ENCODE peak calls at places on chromosomes 2 and 18, in ten cellular contexts. Q is Calu3, Y is tibial nerve, K is AG10803, B is heart left ventricle, Z is fibroblast of pulmonary artery, O is stomach, M is fibroblast of the aortic adventitia, N is GM12878, F is fibroblast of mammary gland. U is an unnamed sample.

GRCh38 chr18:36589857-36590543 is 238.8 kb downstream of the TPGS2 start:
- DNase-seq in M (peak; percentile 6), O (no peak), F (peak; percentile 20), B (no peak), Q (no peak), Z (no peak), N (no peak), Y (no peak), K (peak; percentile 67), U (no peak)

GRCh38 chr2:187985923-187986322 is 305.8 kb upstream of the GULP1 start:
- DNase-seq in F (no peak), Z (peak; percentile 29), N (no peak), M (peak; percentile 53), Y (no peak), O (no peak), Q (no peak), B (no peak), K (no peak), U (no peak)

GRCh38 chr18:55509631-55510372 is 78.2 kb downstream of the TCF4 start:
- DNase-seq in K (peak; percentile 57), Y (no peak), O (no peak), Z (peak; percentile 84), M (peak; percentile 76), Q (no peak), B (peak; percentile 40), N (peak; percentile 17), F (peak; percentile 94), U (peak; percentile 46)

GRCh38 chr2:190859347-190860297 is 21.0 kb upstream of the GLS start:
- DNase-seq in Q (no peak), Y (no peak), B (no peak), F (no peak), N (no peak), Z (peak; percentile 47), M (peak; percentile 83), K (peak; percentile 89), O (no peak), U (peak; percentile 25)

GRCh38 chr2:217922101-217923006 is 80.4 kb downstream of the TNS1 start:
- DNase-seq in Q (no peak), M (no peak), K (peak; percentile 56), N (no peak), Z (peak; percentile 34), B (peak; percentile 65), Y (no peak), F (no peak), O (no peak), U (no peak)

GRCh38 chr2:177265834-177266817 is 1.6 kb upstream of the NFE2L2 start:
- DNase-seq in Q (no peak), N (no peak), B (no peak), F (no peak), Z (peak; percentile 83), O (no peak), Y (no peak), K (peak; percentile 58), M (peak; percentile 87), U (peak; percentile 48)

GRCh38 chr2:203610558-203610957 is 75.5 kb upstream of the RAPH1 start:
- DNase-seq in Q (no peak), B (no peak), O (no peak), Z (no peak), F (no peak), M (no peak), K (no peak), Y (no peak), N (no peak), U (no peak)

GRCh38 chr18:2906522-2907458 is 60.0 kb downstream of the EMILIN2 start:
- DNase-seq in N (no peak), M (no peak), Q (peak; percentile 55), O (no peak), K (no peak), B (peak; percentile 35), Z (no peak), Y (peak; percentile 12), F (no peak), U (no peak)

GRCh38 chr2:240624950-240625621 is at the start of gene GPR35:
- DNase-seq in Q (no peak), Z (no peak), B (no peak), O (peak; percentile 47), N (peak; percentile 42), M (peak; percentile 15), F (peak; percentile 75), K (peak; percentile 76), Y (peak; percentile 10), U (no peak)

GRCh38 chr2:3198119-3198518 is 179.5 kb downstream of the EIPR1 start:
- DNase-seq in B (no peak), Y (no peak), O (no peak), Z (no peak), F (peak; percentile 7), Q (no peak), N (no peak), K (no peak), M (no peak), U (no peak)

GRCh38 chr2:134863446-134863845 is 25.0 kb downstream of the ACMSD start:
- DNase-seq in M (no peak), B (no peak), F (no peak), O (no peak), Z (no peak), N (no peak), K (no peak), Q (no peak), Y (no peak), U (no peak)

GRCh38 chr2:70619167-70619566 is 65.5 kb upstream of the TGFA start:
- DNase-seq in K (no peak), Y (no peak), F (no peak), Z (no peak), B (no peak), M (no peak), Q (no peak), O (no peak), N (no peak), U (no peak)

GRCh38 chr2:110948027-110948687 is 172.6 kb upstream of the BCL2L11 start:
- DNase-seq in B (no peak), M (peak; percentile 3), Y (no peak), O (no peak), F (peak; percentile 38), Q (no peak), N (no peak), K (no peak), Z (peak; percentile 24), U (peak; percentile 15)

GRCh38 chr2:191857886-191858285 is 11.0 kb upstream of the CAVIN2 start:
- DNase-seq in B (no peak), M (no peak), Q (no peak), Y (no peak), N (no peak), K (no peak), O (no peak), Z (no peak), F (no peak), U (no peak)

GRCh38 chr2:233999182-233999581 is 51.3 kb upstream of the SPP2 start:
- DNase-seq in M (no peak), Y (no peak), N (no peak), Q (no peak), Z (no peak), F (no peak), O (no peak), K (no peak), B (no peak), U (no peak)

GRCh38 chr2:43370705-43371104 is 144.3 kb upstream of the ZFP36L2 start:
- DNase-seq in B (no peak), M (peak; percentile 68), O (no peak), F (peak; percentile 52), Y (no peak), N (no peak), Z (peak; percentile 24), K (peak; percentile 21), Q (no peak), U (peak; percentile 3)

GRCh38 chr18:28961669-28962228 is 784.8 kb upstream of the CDH2 start:
- DNase-seq in Z (peak; percentile 35), B (no peak), M (peak; percentile 18), N (no peak), F (peak; percentile 43), O (no peak), Y (no peak), Q (peak; percentile 37), K (peak; percentile 11), U (peak; percentile 62)
- TF ChIP-seq CTCF in Z (peak; percentile 39), B (peak; percentile 47), M (peak; percentile 34), N (peak; percentile 16), F (peak; percentile 77), O (no peak), Y (no peak), Q (peak; percentile 42), K (peak; percentile 57), U (peak; percentile 64)

DNA sequence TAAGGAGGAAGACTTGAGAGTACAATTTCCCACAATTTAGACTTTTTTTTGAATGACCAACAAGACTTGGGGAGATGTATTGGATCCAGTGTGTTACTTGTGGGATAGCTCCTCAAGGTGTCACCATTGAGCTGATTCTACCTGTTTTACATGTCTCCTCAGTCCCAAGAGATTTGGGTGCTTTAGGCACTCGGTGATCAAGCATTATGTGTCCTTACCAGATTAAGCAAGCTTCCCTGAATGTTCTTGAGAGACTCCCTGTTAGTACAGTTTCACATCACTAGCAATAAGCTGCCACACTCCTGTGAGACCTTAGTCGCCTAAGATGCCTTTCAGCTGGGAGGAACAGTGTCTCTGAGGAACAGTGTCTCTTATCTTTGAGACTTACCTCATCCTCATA is 384.3 kb upstream of the SYT4 start:
- DNase-seq in M (peak; percentile 74), Y (no peak), O (no peak), Z (peak; percentile 77), B (no peak), F (peak; percentile 88), Q (peak; percentile 61), N (peak; percentile 4), K (peak; percentile 63), U (peak; percentile 87)
- TF ChIP-seq CTCF in M (peak; percentile 46), Y (no peak), O (no peak), Z (peak; percentile 55), B (peak; percentile 15), F (peak; percentile 59), Q (peak; percentile 58), N (peak; percentile 50), K (peak; percentile 51), U (peak; percentile 57)

GRCh38 chr18:79744625-79745024 is 53.1 kb upstream of the KCNG2 start:
- DNase-seq in Y (no peak), N (no peak), M (no peak), K (no peak), O (no peak), Z (no peak), B (no peak), Q (no peak), F (no peak), U (no peak)
- TF ChIP-seq CTCF in Y (no peak), N (no peak), M (no peak), K (no peak), O (no peak), Z (no peak), B (no peak), Q (no peak), F (no peak), U (no peak)

DNA sequence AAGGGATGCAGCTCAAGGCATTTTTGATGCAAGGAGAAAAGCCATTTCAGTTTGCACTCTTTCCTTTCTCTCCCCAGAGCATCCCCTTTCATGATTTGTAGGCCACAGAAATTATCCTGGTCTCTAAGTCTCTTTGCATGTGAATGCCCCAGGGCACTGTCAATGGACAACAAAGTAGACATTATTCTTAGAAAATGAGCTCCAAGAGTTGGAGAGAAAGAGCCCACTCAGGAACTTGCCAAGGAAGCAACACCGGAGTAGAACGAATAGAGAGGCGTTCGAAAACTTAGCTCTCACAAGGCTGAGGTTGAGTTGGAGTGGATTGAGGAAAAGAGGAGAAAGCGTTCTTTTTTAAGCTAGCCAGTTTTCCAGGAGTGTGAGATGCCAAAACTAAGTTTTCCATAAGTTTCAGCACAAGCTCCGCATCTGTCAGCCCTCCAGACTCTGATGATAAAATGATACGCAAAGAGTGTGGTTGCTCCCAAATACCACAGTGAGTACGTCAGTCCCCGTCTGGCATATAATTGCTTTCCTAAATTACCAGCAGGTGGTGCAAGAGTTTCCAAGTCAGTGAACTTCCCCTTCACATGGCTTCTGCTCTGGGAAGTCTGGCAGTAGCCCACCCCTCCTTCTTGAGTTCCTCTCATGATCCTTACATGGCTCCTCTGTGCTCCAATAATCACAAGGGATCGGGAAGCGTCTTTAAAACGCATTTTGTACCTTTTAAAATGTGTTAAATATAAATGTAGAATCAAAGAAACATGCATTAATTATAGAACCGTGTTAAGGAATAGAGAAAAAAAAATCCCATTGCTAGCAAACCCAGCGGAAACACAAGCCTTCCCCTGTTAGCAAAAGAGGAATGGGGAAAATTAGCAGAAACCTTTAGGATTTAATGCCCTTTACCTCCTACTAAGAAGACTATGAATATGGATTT is 1060.6 kb upstream of the FANCL start:
- DNase-seq in Q (peak; percentile 57), Y (no peak), F (peak; percentile 75), M (peak; percentile 49), B (peak; percentile 22), K (peak; percentile 80), N (no peak), Z (peak; percentile 75), O (peak; percentile 31), U (peak; percentile 80)
- TF ChIP-seq CTCF in Q (peak; percentile 31), Y (peak; percentile 33), F (peak; percentile 44), M (peak; percentile 36), B (peak; percentile 48), K (peak; percentile 67), N (peak; percentile 44), Z (peak; percentile 54), O (peak; percentile 41), U (peak; percentile 66)